ENCODE peak calls at places on chromosomes 5 and 9, in seven cellular contexts. One of them, this sample, is unnamed.

GRCh38 chr5:126450388-126450787 is 27.2 kb downstream of the GRAMD2B start:
- DNase-seq in ureter: no peak
- DNase-seq in OCI-LY7: no peak
- DNase-seq in endothelial cell of umbilical vein: no peak
- DNase-seq in WTC11: no peak
- DNase-seq in renal cortical epithelial cell: no peak
- DNase-seq in RPMI7951: no peak
- DNase-seq in this sample: no peak

GRCh38 chr9:68844623-68845612 is 139.9 kb downstream of the PIP5K1B start:
- DNase-seq in OCI-LY7: peak; percentile 67
- DNase-seq in RPMI7951: peak; percentile 14
- DNase-seq in endothelial cell of umbilical vein: peak; percentile 15
- DNase-seq in renal cortical epithelial cell: no peak
- DNase-seq in ureter: no peak
- DNase-seq in WTC11: peak; percentile 65
- DNase-seq in this sample: no peak

GRCh38 chr9:126916909-126917308 is 2.3 kb downstream of the RALGPS1 start:
- DNase-seq in renal cortical epithelial cell: no peak
- DNase-seq in ureter: no peak
- DNase-seq in WTC11: peak; percentile 34
- DNase-seq in endothelial cell of umbilical vein: no peak
- DNase-seq in RPMI7951: no peak
- DNase-seq in OCI-LY7: peak; percentile 30
- DNase-seq in this sample: no peak

GRCh38 chr5:50727149-50727496 is 60.7 kb downstream of the PARP8 start:
- DNase-seq in WTC11: no peak
- DNase-seq in OCI-LY7: no peak
- DNase-seq in endothelial cell of umbilical vein: no peak
- DNase-seq in RPMI7951: peak; percentile 78
- DNase-seq in ureter: peak; percentile 59
- DNase-seq in renal cortical epithelial cell: peak; percentile 57
- DNase-seq in this sample: no peak

GRCh38 chr5:9462109-9462508 is 83.8 kb downstream of the SEMA5A start:
- DNase-seq in OCI-LY7: no peak
- DNase-seq in RPMI7951: no peak
- DNase-seq in renal cortical epithelial cell: no peak
- DNase-seq in WTC11: no peak
- DNase-seq in ureter: no peak
- DNase-seq in endothelial cell of umbilical vein: no peak
- DNase-seq in this sample: no peak

GRCh38 chr5:108003178-108003577 is 332.4 kb upstream of the EFNA5 start:
- DNase-seq in renal cortical epithelial cell: peak; percentile 67
- DNase-seq in ureter: no peak
- DNase-seq in RPMI7951: peak; percentile 73
- DNase-seq in OCI-LY7: peak; percentile 13
- DNase-seq in endothelial cell of umbilical vein: peak; percentile 76
- DNase-seq in WTC11: no peak
- DNase-seq in this sample: peak; percentile 11

GRCh38 chr9:88835772-88836171 is 155.5 kb upstream of the S1PR3 start:
- DNase-seq in RPMI7951: peak; percentile 55
- DNase-seq in renal cortical epithelial cell: no peak
- DNase-seq in WTC11: no peak
- DNase-seq in OCI-LY7: no peak
- DNase-seq in ureter: no peak
- DNase-seq in endothelial cell of umbilical vein: no peak
- DNase-seq in this sample: no peak

GRCh38 chr5:32531885-32532520 is 53.4 kb upstream of the SUB1 start:
- DNase-seq in renal cortical epithelial cell: peak; percentile 43
- DNase-seq in ureter: no peak
- DNase-seq in OCI-LY7: peak; percentile 18
- DNase-seq in WTC11: peak; percentile 19
- DNase-seq in RPMI7951: peak; percentile 79
- DNase-seq in endothelial cell of umbilical vein: no peak
- DNase-seq in this sample: no peak

GRCh38 chr5:619444-619843 is 7.3 kb downstream of the CEP72 start:
- DNase-seq in OCI-LY7: no peak
- DNase-seq in WTC11: no peak
- DNase-seq in ureter: no peak
- DNase-seq in renal cortical epithelial cell: no peak
- DNase-seq in endothelial cell of umbilical vein: no peak
- DNase-seq in RPMI7951: no peak
- DNase-seq in this sample: no peak

GRCh38 chr5:86971034-86971511 is 296.6 kb upstream of the RASA1 start:
- DNase-seq in endothelial cell of umbilical vein: peak; percentile 12
- DNase-seq in OCI-LY7: peak; percentile 26
- DNase-seq in WTC11: no peak
- DNase-seq in RPMI7951: peak; percentile 41
- DNase-seq in ureter: no peak
- DNase-seq in renal cortical epithelial cell: peak; percentile 47
- DNase-seq in this sample: no peak

GRCh38 chr5:79612667-79613190 is 488 bp downstream of the TENT2 start:
- DNase-seq in OCI-LY7: peak; percentile 39
- DNase-seq in RPMI7951: no peak
- DNase-seq in ureter: no peak
- DNase-seq in renal cortical epithelial cell: no peak
- DNase-seq in WTC11: no peak
- DNase-seq in endothelial cell of umbilical vein: no peak
- DNase-seq in this sample: no peak